ENCODE peak calls at places on chromosomes 4 and X, in eight cellular contexts. H is stomach, B is colonic mucosa, X is neural progenitor cell, W is fibroblast of lung, G is K562, N is left lung, L is kidney. P is an unnamed sample.

GRCh38 chrX:71609095-71609750 is 9.1 kb downstream of the CXCR3 start:
- DNase-seq in H (no peak), N (no peak), B (no peak), L (no peak), W (no peak), X (no peak), G (no peak), P (no peak)

GRCh38 chrX:65971151-65971550 is 68.7 kb downstream of the VSIG4 start:
- DNase-seq in X (peak; percentile 2), L (no peak), H (no peak), W (no peak), B (no peak), G (no peak), N (no peak), P (no peak)

GRCh38 chrX:82711432-82711831 is 796.7 kb upstream of the POU3F4 start:
- DNase-seq in N (no peak), G (no peak), H (no peak), L (no peak), W (peak; percentile 6), B (no peak), X (peak; percentile 82), P (no peak)

GRCh38 chr4:104486702-104487101 is 8.0 kb downstream of the CXXC4 start:
- DNase-seq in H (no peak), G (no peak), L (no peak), W (no peak), X (no peak), B (no peak), N (no peak), P (no peak)

GRCh38 chr4:88799900-88800299 is 102.3 kb upstream of the NAP1L5 start:
- DNase-seq in B (no peak), L (no peak), X (no peak), N (no peak), G (no peak), H (no peak), W (no peak), P (no peak)

GRCh38 chr4:81470456-81471327 is 1.0 kb downstream of the RASGEF1B start:
- DNase-seq in B (peak; percentile 68), L (peak; percentile 81), G (no peak), H (peak; percentile 47), X (peak; percentile 54), W (no peak), N (peak; percentile 83), P (no peak)

GRCh38 chrX:30874851-30875250 is 14.2 kb downstream of the TAB3 start:
- DNase-seq in H (no peak), N (no peak), L (no peak), B (no peak), G (no peak), X (no peak), W (no peak), P (no peak)

GRCh38 chr4:142282870-142283431 is 563.1 kb downstream of the INPP4B start:
- DNase-seq in L (no peak), W (no peak), G (no peak), N (no peak), B (peak; percentile 31), H (no peak), X (peak; percentile 24), P (no peak)

GRCh38 chr4:183014361-183015084 is 84.5 kb upstream of the WWC2 start:
- DNase-seq in X (no peak), N (no peak), L (no peak), B (no peak), G (no peak), H (no peak), W (no peak), P (no peak)

GRCh38 chr4:600850-601515 is 24.4 kb upstream of the PDE6B start:
- DNase-seq in W (no peak), X (no peak), L (no peak), N (no peak), B (no peak), H (no peak), G (peak; percentile 56), P (no peak)

GRCh38 chr4:150217192-150217591 is 138.9 kb downstream of the DCLK2 start:
- DNase-seq in H (no peak), X (peak; percentile 68), W (peak; percentile 89), N (no peak), L (no peak), G (no peak), B (no peak), P (no peak)

GRCh38 chr4:123411976-123412589 is 15.5 kb downstream of the SPRY1 start:
- DNase-seq in N (no peak), H (no peak), G (no peak), L (no peak), B (no peak), X (peak; percentile 8), W (peak; percentile 37), P (no peak)

GRCh38 chr4:187204389-187204920 is 480.8 kb upstream of the FAT1 start:
- DNase-seq in X (no peak), W (peak; percentile 15), H (no peak), G (no peak), B (no peak), N (no peak), L (no peak), P (no peak)

GRCh38 chr4:100929135-100929534 is 411.3 kb upstream of the EMCN start:
- DNase-seq in H (no peak), L (no peak), B (no peak), N (no peak), G (no peak), W (no peak), X (no peak), P (no peak)

GRCh38 chr4:17027495-17027894 is 129.1 kb upstream of the LDB2 start:
- DNase-seq in G (no peak), W (peak; percentile 98), H (no peak), X (no peak), L (no peak), B (no peak), N (no peak), P (no peak)

GRCh38 chrX:107676559-107677378 is 48.5 kb downstream of the PRPS1 start:
- DNase-seq in G (peak; percentile 66), X (no peak), H (peak; percentile 77), N (peak; percentile 87), L (peak; percentile 97), W (peak; percentile 88), B (peak; percentile 75), P (no peak)

GRCh38 chr4:173448103-173448502 is 49.2 kb upstream of the SCRG1 start:
- DNase-seq in H (no peak), N (no peak), G (no peak), X (no peak), L (no peak), B (no peak), W (peak; percentile 65), P (no peak)

GRCh38 chr4:157271166-157271869 is 50.8 kb downstream of the GRIA2 start:
- DNase-seq in B (no peak), X (no peak), L (no peak), N (no peak), W (peak; percentile 80), H (no peak), G (no peak), P (no peak)

GRCh38 chr4:44558206-44558605 is 93.2 kb downstream of the YIPF7 start:
- DNase-seq in N (no peak), X (no peak), B (no peak), L (no peak), G (no peak), H (no peak), W (peak; percentile 26), P (no peak)

GRCh38 chrX:54439967-54440871 is at the start of gene TSR2:
- DNase-seq in B (peak; percentile 81), N (peak; percentile 81), H (peak; percentile 82), G (peak; percentile 79), X (peak; percentile 87), W (peak; percentile 88), L (peak; percentile 92), P (no peak)

GRCh38 chrX:45309096-45309495 is 108.4 kb upstream of the DIPK2B start:
- DNase-seq in B (no peak), H (no peak), G (no peak), W (peak; percentile 50), N (no peak), L (no peak), X (no peak), P (no peak)

GRCh38 chr4:174604198-174604597 is 81.9 kb upstream of the HPGD start:
- DNase-seq in G (no peak), B (no peak), N (no peak), H (no peak), W (peak; percentile 61), X (no peak), L (no peak), P (no peak)

GRCh38 chr4:36256398-36256828 is 12.1 kb upstream of the ARAP2 start:
- DNase-seq in L (no peak), B (no peak), G (no peak), H (no peak), N (no peak), W (no peak), X (no peak), P (no peak)

GRCh38 chr4:104938624-104939023 is 208.1 kb upstream of the TET2 start:
- DNase-seq in W (no peak), N (no peak), L (no peak), B (no peak), X (no peak), G (no peak), H (no peak), P (no peak)

GRCh38 chr4:148052448-148052847 is 320.6 kb downstream of the ARHGAP10 start:
- DNase-seq in G (no peak), X (no peak), B (no peak), H (no peak), L (no peak), W (no peak), N (no peak), P (no peak)
- H3K4me1 ChIP-seq in G (no peaks in the 10 kb centered on the region), X (peaks cover 6% of the 10 kb centered on the region), B (peaks cover 4% of the 10 kb centered on the region), H (peaks cover 6% of the 10 kb centered on the region), L (peaks cover 14% of the 10 kb centered on the region), W (no peaks in the 10 kb centered on the region), N (no peaks in the 10 kb centered on the region), P (no peaks in the 10 kb centered on the region)

DNA sequence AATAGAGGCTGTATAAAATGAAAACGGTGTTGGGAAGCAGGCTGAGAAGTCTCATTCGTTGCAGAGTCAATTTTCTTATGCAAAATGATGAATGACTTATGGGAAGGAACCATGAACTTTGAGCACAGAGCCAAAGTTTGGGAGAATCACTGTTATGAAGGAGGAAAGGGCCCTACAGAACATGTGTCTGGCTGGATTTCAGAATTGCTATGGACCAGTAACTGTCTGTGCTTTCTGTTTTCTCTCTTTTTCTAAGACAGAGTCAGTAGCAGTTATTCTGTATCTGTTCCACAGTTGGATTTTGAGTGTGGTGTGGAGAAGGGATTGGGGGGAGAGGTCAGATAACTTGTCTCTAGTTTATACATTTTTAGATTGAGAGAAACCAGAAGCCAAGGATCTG is 265.0 kb upstream of the HS3ST1 start:
- DNase-seq in H (no peak), W (no peak), L (no peak), B (no peak), G (no peak), X (no peak), N (no peak), P (no peak)
- H3K9me3 ChIP-seq in H (peaks cover 20% of the 10 kb centered on the region), W (no peaks in the 10 kb centered on the region), L (peaks cover 4% of the 10 kb centered on the region), B (no peaks in the 10 kb centered on the region), G (no peaks in the 10 kb centered on the region), X (no peaks in the 10 kb centered on the region), N (no peaks in the 10 kb centered on the region), P (no peaks in the 10 kb centered on the region)

GRCh38 chr4:2699534-2699933 is 56.6 kb downstream of the TNIP2 start:
- DNase-seq in G (no peak), B (no peak), L (no peak), X (no peak), N (no peak), H (no peak), W (no peak), P (no peak)
- H3K36me3 ChIP-seq in G (peaks cover 93% of the 10 kb centered on the region), B (peaks cover 22% of the 10 kb centered on the region), L (peaks cover 55% of the 10 kb centered on the region), X (peaks cover 11% of the 10 kb centered on the region), N (peaks cover 100% of the 10 kb centered on the region), H (peaks cover 81% of the 10 kb centered on the region), W (peaks cover 23% of the 10 kb centered on the region), P (peaks cover 31% of the 10 kb centered on the region)

GRCh38 chr4:147831452-147832192 is 99.7 kb downstream of the ARHGAP10 start:
- DNase-seq in H (no peak), L (no peak), B (peak; percentile 29), W (peak; percentile 90), G (no peak), X (no peak), N (no peak), P (no peak)
- H3K4me1 ChIP-seq in H (peaks cover 8% of the 10 kb centered on the region), L (peaks cover 6% of the 10 kb centered on the region), B (no peaks in the 10 kb centered on the region), W (peaks cover 17% of the 10 kb centered on the region), G (no peaks in the 10 kb centered on the region), X (peaks cover 41% of the 10 kb centered on the region), N (peaks cover 27% of the 10 kb centered on the region), P (no peaks in the 10 kb centered on the region)

P was measured in iPS DF 6.9.